ENCODE peak calls at places on chromosomes 5 and 9, in eight cellular contexts. C, J, K, I, M, F, Y and P are unnamed samples.

GRCh38 chr9:99181206-99181605 is 40.5 kb downstream of the ALG2 start:
- DNase-seq in M (no peak), Y (no peak), K (no peak), C (peak), J (no peak), F (no peak), I (peak), P (no peak)

GRCh38 chr9:69258551-69258950 is 66.5 kb upstream of the ENTREP1 start:
- DNase-seq in Y (no peak), F (no peak), J (no peak), K (no peak), C (no peak), M (peak), I (no peak), P (no peak)

GRCh38 chr5:663436-664342 is 29.5 kb downstream of the TPPP start:
- DNase-seq in J (no peak), C (no peak), I (no peak), Y (no peak), M (no peak), K (no peak), F (no peak), P (peak)

GRCh38 chr5:134143964-134144941 is 29.8 kb downstream of the TCF7 start:
- DNase-seq in J (no peak), M (no peak), C (no peak), I (no peak), F (no peak), K (no peak), Y (no peak), P (peak)

GRCh38 chr5:58259685-58260152 is 200.2 kb downstream of the PLK2 start:
- DNase-seq in I (peak), J (peak), M (peak), C (no peak), K (no peak), Y (peak), F (peak), P (no peak)

GRCh38 chr5:143680672-143681259 is 131.2 kb upstream of the HMHB1 start:
- DNase-seq in Y (no peak), I (no peak), K (no peak), M (no peak), F (peak), C (no peak), J (no peak), P (no peak)

GRCh38 chr5:76583163-76584047 is 39.8 kb downstream of the F2RL2 start:
- DNase-seq in F (peak), K (no peak), C (peak), I (peak), M (peak), J (peak), Y (no peak), P (no peak)

GRCh38 chr5:33792559-33792958 is 99.2 kb downstream of the ADAMTS12 start:
- DNase-seq in Y (no peak), I (no peak), F (no peak), M (no peak), C (no peak), J (no peak), K (no peak), P (no peak)

GRCh38 chr9:5500441-5501235 is 9.7 kb upstream of the PDCD1LG2 start:
- DNase-seq in J (peak), C (no peak), K (no peak), Y (no peak), M (no peak), I (peak), F (peak), P (no peak)

GRCh38 chr5:33639478-33639877 is 198.7 kb downstream of the TARS1 start:
- DNase-seq in I (no peak), F (no peak), K (no peak), M (no peak), C (no peak), J (no peak), Y (no peak), P (no peak)

GRCh38 chr5:133993152-133993548 is 11.6 kb downstream of the VDAC1 start:
- DNase-seq in I (peak), K (no peak), F (peak), M (peak), J (peak), Y (no peak), C (no peak), P (no peak)

DNA sequence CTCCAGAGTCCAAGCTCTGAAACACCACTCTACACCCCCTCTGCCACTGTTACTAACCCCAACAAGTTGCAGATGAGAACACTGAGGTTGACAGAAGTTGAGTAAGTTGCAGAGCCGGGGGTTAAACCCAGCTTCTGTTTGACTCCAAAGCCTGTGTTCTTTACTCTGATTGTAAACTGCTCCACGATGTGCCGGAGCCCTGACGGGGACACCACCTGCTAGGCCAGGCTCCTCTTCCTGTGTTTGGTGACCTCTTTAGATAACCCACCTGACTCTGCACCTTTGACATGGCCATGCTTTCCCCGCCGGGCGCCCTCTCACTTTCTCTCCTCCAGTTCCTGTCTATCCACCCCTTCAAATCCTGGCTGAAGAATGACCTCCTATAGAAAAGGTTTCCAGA is 96.7 kb downstream of the PAX5 start:
- DNase-seq in J (no peak), Y (no peak), C (no peak), K (no peak), M (no peak), F (no peak), I (no peak), P (no peak)
- TF ChIP-seq CTCF in J (no peak), Y (no peak), C (no peak), K (no peak), M (no peak), F (no peak), I (no peak), P (no peak)

GRCh38 chr5:2780421-2781171 is 29.1 kb upstream of the IRX2 start:
- DNase-seq in K (no peak), I (no peak), Y (no peak), C (no peak), F (no peak), M (peak), J (no peak), P (no peak)

GRCh38 chr5:2782658-2783057 is 31.2 kb upstream of the IRX2 start:
- DNase-seq in Y (no peak), J (no peak), M (no peak), I (no peak), C (no peak), K (no peak), F (no peak), P (no peak)

GRCh38 chr5:2779459-2779858 is 28.0 kb upstream of the IRX2 start:
- DNase-seq in F (no peak), J (no peak), Y (no peak), I (no peak), M (peak), C (no peak), K (no peak), P (no peak)

GRCh38 chr5:2783223-2783622 is 31.7 kb upstream of the IRX2 start:
- DNase-seq in M (peak), F (no peak), J (no peak), C (no peak), Y (no peak), K (no peak), I (no peak), P (no peak)
- TF ChIP-seq CTCF in M (peak), F (no peak), J (peak), C (no peak), Y (no peak), K (no peak), I (no peak), P (no peak)

DNA sequence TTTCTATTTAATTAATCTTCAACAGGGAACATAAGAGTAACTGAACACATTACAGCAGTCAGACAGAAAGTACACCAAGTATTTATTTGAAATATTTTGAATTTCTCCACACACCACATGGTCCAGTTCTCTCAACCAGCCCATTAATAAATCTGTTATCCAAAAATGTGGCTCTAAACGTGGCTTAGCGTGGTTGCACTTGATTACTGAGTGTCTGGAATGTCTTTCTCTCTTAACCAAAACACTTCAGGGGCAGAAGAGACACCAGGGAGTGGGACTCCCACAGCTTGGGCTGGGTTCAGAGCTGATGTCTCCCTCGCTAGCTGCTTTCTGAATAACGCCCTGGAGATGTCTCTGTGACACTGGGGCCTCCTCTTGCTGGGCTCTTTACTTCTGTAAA is 52.6 kb upstream of the FANCC start:
- DNase-seq in I (no peak), F (peak), C (no peak), J (no peak), Y (no peak), M (no peak), K (no peak), P (no peak)
- TF ChIP-seq CTCF in I (no peak), F (no peak), C (no peak), J (no peak), Y (no peak), M (no peak), K (no peak), P (no peak)

GRCh38 chr5:10367586-10367985 is 14.1 kb downstream of the MARCHF6 start:
- DNase-seq in F (no peak), I (no peak), K (no peak), Y (no peak), M (no peak), C (no peak), J (no peak), P (no peak)

GRCh38 chr5:10363519-10364185 is 10.2 kb downstream of the MARCHF6 start:
- DNase-seq in F (no peak), M (no peak), J (no peak), K (no peak), C (no peak), Y (no peak), I (no peak), P (no peak)

GRCh38 chr5:10366310-10367297 is 13.1 kb downstream of the MARCHF6 start:
- DNase-seq in F (peak), K (no peak), I (peak), J (peak), Y (peak), C (no peak), M (peak), P (no peak)

GRCh38 chr5:10365800-10366199 is 12.3 kb downstream of the MARCHF6 start:
- DNase-seq in C (no peak), I (no peak), K (no peak), Y (no peak), J (no peak), F (no peak), M (no peak), P (no peak)

DNA sequence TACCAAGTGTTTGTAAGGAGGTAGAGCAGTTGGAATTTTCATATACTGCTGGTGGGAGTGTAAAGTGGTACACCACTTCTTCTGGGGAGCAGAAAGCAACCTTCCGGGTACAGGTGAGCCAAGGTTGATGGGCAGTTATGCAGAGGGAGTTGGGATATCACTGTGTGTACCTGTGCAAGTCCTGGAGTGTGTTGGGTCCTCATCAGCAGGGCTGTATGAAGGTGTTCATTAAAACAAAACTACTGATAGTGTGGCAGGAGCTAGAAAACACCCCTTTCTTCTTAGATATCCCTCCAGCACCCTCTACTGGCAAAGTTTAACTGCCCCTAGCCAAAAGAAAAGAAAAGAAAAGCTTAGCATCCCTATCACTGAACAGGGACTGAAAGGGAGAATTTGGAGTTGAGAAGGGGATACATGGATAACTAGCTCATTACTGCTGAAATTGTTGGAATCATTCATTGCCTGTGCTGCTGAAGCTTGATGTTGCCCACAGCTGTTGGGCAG is 10.7 kb downstream of the MARCHF6 start:
- DNase-seq in J (no peak), M (peak), C (peak), I (no peak), K (no peak), Y (no peak), F (no peak), P (no peak)
- TF ChIP-seq CTCF in J (no peak), M (peak), C (peak), I (peak), K (no peak), Y (peak), F (peak), P (no peak)

GRCh38 chr5:126339215-126339805 is 83.9 kb upstream of the GRAMD2B start:
- DNase-seq in I (peak), C (peak), F (peak), M (peak), K (peak), Y (no peak), J (peak), P (peak)
- TF ChIP-seq CTCF in I (peak), C (peak), F (peak), M (peak), K (peak), Y (peak), J (peak), P (peak)